ENCODE peak calls at places on chromosomes 1 and 21, in four cellular contexts. I is K562, B is GM12878, O is IMR-90. P is an unnamed sample.

GRCh38 chr1:79792212-79792575 is 785.7 kb upstream of the ADGRL4 start:
- DNase-seq in I (no peak), B (no peak), O (peak), P (no peak)

GRCh38 chr1:204307334-204307883 is 52.3 kb downstream of the PLEKHA6 start:
- DNase-seq in I (no peak), B (no peak), O (peak), P (no peak)

GRCh38 chr1:30760596-30761311 is 3.2 kb upstream of the LAPTM5 start:
- DNase-seq in I (no peak), B (no peak), O (no peak), P (no peak)

GRCh38 chr1:89870998-89871397 is 50.2 kb downstream of the LRRC8D start:
- DNase-seq in I (no peak), B (no peak), O (no peak), P (no peak)

GRCh38 chr1:160951443-160952128 is 3.0 kb downstream of the ITLN2 start:
- DNase-seq in I (peak), B (peak), O (peak), P (peak)

GRCh38 chr1:116814935-116815334 is 60.7 kb downstream of the CD2 start:
- DNase-seq in I (no peak), B (no peak), O (no peak), P (no peak)

GRCh38 chr1:246214708-246215504 is 292.2 kb downstream of the SMYD3 start:
- DNase-seq in I (peak), B (peak), O (peak), P (no peak)

GRCh38 chr1:240351690-240352089 is 260.0 kb downstream of the FMN2 start:
- DNase-seq in I (no peak), B (no peak), O (peak), P (no peak)

GRCh38 chr21:45637883-45638282 is 5.6 kb upstream of the PCBP3 start:
- DNase-seq in I (no peak), B (no peak), O (no peak), P (no peak)

DNA sequence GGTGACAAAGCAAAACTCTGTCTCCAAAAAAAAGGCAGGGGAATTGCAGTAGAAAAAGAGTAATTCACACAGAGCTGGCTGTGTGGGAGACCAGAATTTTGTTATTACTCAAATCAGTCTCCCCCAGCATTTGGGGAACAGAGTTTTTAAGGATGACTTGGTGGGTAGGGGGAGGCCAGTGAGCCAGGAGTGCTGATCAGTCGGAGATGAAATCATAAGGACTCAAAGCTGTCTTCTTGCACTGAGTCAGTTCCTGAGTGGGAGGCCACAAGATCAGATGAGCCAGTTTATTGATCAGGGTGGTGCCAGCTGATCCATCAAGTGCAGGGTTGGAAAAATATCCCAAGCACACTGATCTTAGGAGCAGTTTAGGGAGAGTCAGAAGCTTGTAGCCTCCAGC is 23.7 kb upstream of the EDARADD start:
- DNase-seq in I (no peak), B (no peak), O (no peak), P (no peak)
- TF ChIP-seq ELK1 in I (no peak), B (no peak), O (no peak), P (no peak)

GRCh38 chr1:234357831-234358230 is 15.4 kb upstream of the COA6 start:
- DNase-seq in I (no peak), B (no peak), O (no peak), P (no peak)

GRCh38 chr1:234361102-234361603 is 12.1 kb upstream of the COA6 start:
- DNase-seq in I (peak), B (no peak), O (no peak), P (no peak)

DNA sequence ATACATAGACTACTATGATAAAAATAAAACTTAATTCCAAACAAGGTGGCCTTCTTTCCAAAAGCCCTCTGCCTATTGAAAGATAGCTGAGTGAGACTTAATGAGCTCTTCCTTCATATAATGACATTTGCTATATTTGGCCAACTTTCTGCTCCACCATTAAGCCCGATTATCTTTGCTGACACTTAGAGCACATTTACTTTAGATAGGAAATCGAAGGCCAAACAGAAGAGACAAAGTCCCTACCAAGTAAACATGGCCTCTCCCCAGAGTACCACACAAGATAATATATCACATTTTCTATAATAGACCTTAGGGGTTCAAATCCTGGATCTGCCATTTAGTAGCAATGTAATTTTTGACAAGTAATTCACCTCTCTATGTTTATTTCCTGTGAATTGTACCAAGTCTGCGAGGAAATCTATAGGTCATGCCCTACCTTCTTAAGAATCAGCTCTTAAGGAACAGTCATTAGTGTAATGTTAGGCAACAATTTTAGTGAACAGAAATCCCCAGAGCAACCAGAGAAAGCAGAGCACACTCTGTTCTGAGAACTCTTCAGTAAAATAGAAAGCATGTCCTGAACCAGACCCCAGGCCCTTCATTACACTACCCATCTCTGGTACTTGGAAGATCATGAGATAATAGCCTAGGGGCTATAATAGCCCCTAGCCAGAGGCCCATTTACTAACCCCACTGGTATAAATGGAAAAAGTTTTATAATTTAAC is 17.3 kb upstream of the COA6 start:
- DNase-seq in I (no peak), B (no peak), O (no peak), P (no peak)
- TF ChIP-seq CEBPB in I (no peak), B (no peak), O (no peak), P (no peak)

GRCh38 chr1:200960948-200961340 is 62.6 kb downstream of the KIF21B start:
- DNase-seq in I (no peak), B (no peak), O (no peak), P (no peak)
- TF ChIP-seq ELK1 in I (no peak), B (no peak), O (no peak), P (no peak)

GRCh38 chr1:183699643-183700160 is 46.6 kb upstream of the APOBEC4 start:
- DNase-seq in I (no peak), B (no peak), O (peak), P (peak)
- TF ChIP-seq CEBPB in I (peak), B (no peak), O (peak), P (peak)

GRCh38 chr1:153723687-153724086 is 4.2 kb upstream of the INTS3 start:
- DNase-seq in I (no peak), B (no peak), O (no peak), P (no peak)

GRCh38 chr1:153730468-153730988 is 2.7 kb downstream of the INTS3 start:
- DNase-seq in I (no peak), B (no peak), O (no peak), P (no peak)

GRCh38 chr1:153728305-153729066 is 636 bp downstream of the INTS3 start:
- DNase-seq in I (peak), B (no peak), O (peak), P (peak)

DNA sequence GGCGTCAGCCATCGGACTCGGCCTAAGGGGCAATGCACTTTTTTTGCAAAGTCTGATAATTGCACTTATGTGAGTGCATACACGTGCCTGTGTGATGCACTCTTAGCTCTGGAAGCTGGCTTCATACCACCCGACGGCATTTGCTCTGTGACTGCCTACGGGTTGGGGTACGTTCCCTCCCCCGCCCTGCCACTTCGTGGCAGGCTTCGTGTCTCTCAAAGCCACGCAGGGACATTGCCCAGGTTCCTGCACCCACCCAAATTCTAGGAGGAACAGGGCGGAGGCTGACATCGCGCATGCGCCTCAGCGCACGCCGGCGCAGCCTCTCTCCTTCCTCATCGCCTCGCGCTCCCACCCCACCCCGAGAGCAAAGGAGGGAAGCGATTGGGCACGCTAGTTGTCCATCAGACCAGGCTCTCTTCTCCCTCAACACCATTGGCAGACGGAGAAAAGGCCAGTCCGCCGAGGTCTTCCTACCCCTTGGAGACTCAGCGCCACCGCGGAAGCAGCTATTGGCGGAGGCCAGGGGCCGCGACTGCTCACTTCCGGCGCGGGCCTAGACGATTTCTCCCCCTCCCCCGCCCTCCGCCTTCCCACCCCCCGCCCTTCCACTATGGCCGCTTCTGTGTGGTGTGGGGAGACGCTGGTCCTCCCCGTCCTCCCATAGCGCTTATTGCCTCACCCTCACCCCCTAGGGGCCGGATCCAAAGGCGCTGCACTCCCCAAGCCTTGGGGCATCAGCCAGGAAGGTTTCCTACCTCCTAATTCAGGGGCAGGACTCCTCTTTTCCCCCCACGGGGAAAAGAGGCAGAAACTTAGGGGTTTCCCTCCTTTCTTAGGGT is at the start of gene INTS3:
- DNase-seq in I (peak), B (peak), O (peak), P (peak)
- TF ChIP-seq ELK1 in I (no peak), B (peak), O (no peak), P (no peak)

DNA sequence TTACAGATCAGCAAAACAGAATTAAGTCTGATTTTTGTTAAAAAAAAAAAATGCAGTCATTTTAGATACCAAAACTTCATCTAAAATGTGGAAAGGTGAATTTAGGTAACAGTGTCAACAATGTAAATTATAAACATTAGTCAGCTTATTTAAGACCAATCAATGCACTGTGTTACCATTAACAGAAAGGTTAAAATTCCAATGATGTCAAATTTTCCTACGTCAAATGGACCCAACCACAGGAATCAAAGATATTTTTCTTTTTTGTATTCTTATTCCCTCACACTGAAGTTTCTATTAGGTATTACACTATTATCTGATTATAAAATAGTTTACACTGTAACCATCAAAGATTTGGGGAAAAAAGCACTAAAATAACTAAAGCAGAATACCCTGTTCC is 6.5 kb downstream of the ARHGAP29 start:
- DNase-seq in I (no peak), B (no peak), O (no peak), P (no peak)
- TF ChIP-seq CEBPB in I (no peak), B (no peak), O (no peak), P (no peak)

DNA sequence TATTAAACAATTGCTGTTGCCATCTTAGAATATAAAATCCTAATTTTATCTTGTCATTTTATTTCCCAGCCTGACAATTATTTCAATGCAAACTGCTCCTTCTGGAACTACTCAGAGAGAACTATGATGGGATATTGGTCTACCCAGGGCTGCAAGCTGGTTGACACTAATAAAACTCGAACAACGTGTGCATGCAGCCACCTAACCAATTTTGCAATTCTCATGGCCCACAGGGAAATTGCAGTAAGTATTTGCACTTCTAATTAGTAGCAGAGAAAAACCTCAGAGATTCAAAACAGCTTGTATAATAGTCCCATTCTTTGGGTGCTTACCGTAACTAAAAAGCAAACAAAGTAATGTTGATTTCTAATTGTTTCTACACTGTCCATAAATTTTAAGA is 167.2 kb downstream of the ADGRL2 start:
- DNase-seq in I (no peak), B (no peak), O (no peak), P (no peak)
- TF ChIP-seq ELK1 in I (no peak), B (no peak), O (no peak), P (no peak)

P was measured in A549.